ENCODE peak calls at places on chromosomes 4 and X, in seven cellular contexts. One of them, this sample, is unnamed.

GRCh38 chrX:11180571-11180970 is 69.4 kb downstream of the HCCS start:
- DNase-seq in cardiac muscle cell: no peak
- DNase-seq in lung: no peak
- DNase-seq in transverse colon: no peak
- DNase-seq in neuronal stem cell: no peak
- DNase-seq in fibroblast of mammary gland: peak
- DNase-seq in left ventricle myocardium inferior: no peak
- DNase-seq in this sample: no peak

GRCh38 chr4:108172231-108172779 is 3.6 kb upstream of the LEF1 start:
- DNase-seq in fibroblast of mammary gland: no peak
- DNase-seq in neuronal stem cell: peak
- DNase-seq in cardiac muscle cell: peak
- DNase-seq in left ventricle myocardium inferior: no peak
- DNase-seq in lung: no peak
- DNase-seq in transverse colon: peak
- DNase-seq in this sample: no peak

GRCh38 chrX:65596270-65596669 is 61.7 kb upstream of the LAS1L start:
- DNase-seq in transverse colon: peak
- DNase-seq in fibroblast of mammary gland: peak
- DNase-seq in cardiac muscle cell: peak
- DNase-seq in left ventricle myocardium inferior: no peak
- DNase-seq in neuronal stem cell: no peak
- DNase-seq in lung: no peak
- DNase-seq in this sample: peak

GRCh38 chr4:183220246-183220645 is 99.8 kb downstream of the CLDN22 start:
- DNase-seq in lung: no peak
- DNase-seq in transverse colon: no peak
- DNase-seq in neuronal stem cell: no peak
- DNase-seq in cardiac muscle cell: no peak
- DNase-seq in left ventricle myocardium inferior: no peak
- DNase-seq in fibroblast of mammary gland: no peak
- DNase-seq in this sample: no peak

GRCh38 chr4:56728512-56728911 is 47.4 kb upstream of the HOPX start:
- DNase-seq in neuronal stem cell: no peak
- DNase-seq in lung: peak
- DNase-seq in cardiac muscle cell: peak
- DNase-seq in transverse colon: peak
- DNase-seq in fibroblast of mammary gland: peak
- DNase-seq in left ventricle myocardium inferior: peak
- DNase-seq in this sample: peak

GRCh38 chrX:63283331-63283730 is 67.8 kb downstream of the SPIN4 start:
- DNase-seq in fibroblast of mammary gland: no peak
- DNase-seq in transverse colon: no peak
- DNase-seq in cardiac muscle cell: no peak
- DNase-seq in lung: no peak
- DNase-seq in left ventricle myocardium inferior: no peak
- DNase-seq in neuronal stem cell: no peak
- DNase-seq in this sample: no peak

GRCh38 chrX:41921492-41922124 is 1.7 kb downstream of the CASK start:
- DNase-seq in lung: no peak
- DNase-seq in fibroblast of mammary gland: peak
- DNase-seq in neuronal stem cell: no peak
- DNase-seq in cardiac muscle cell: peak
- DNase-seq in left ventricle myocardium inferior: no peak
- DNase-seq in transverse colon: no peak
- DNase-seq in this sample: peak

GRCh38 chr4:5990446-5991160 is 27.6 kb downstream of the C4orf50 start:
- DNase-seq in neuronal stem cell: no peak
- DNase-seq in lung: no peak
- DNase-seq in transverse colon: no peak
- DNase-seq in left ventricle myocardium inferior: no peak
- DNase-seq in fibroblast of mammary gland: no peak
- DNase-seq in cardiac muscle cell: no peak
- DNase-seq in this sample: no peak

GRCh38 chr4:175916636-175917351 is 104.7 kb upstream of the GPM6A start:
- DNase-seq in lung: no peak
- DNase-seq in fibroblast of mammary gland: no peak
- DNase-seq in cardiac muscle cell: no peak
- DNase-seq in left ventricle myocardium inferior: no peak
- DNase-seq in neuronal stem cell: no peak
- DNase-seq in transverse colon: no peak
- DNase-seq in this sample: no peak

GRCh38 chrX:1419545-1420355 is 27.8 kb upstream of the SLC25A6 start:
- DNase-seq in cardiac muscle cell: no peak
- DNase-seq in neuronal stem cell: no peak
- DNase-seq in lung: no peak
- DNase-seq in transverse colon: no peak
- DNase-seq in left ventricle myocardium inferior: no peak
- DNase-seq in fibroblast of mammary gland: no peak
- DNase-seq in this sample: no peak

GRCh38 chr4:2799444-2799911 is 6.6 kb downstream of the SH3BP2 start:
- DNase-seq in fibroblast of mammary gland: no peak
- DNase-seq in left ventricle myocardium inferior: peak
- DNase-seq in cardiac muscle cell: no peak
- DNase-seq in lung: no peak
- DNase-seq in transverse colon: peak
- DNase-seq in neuronal stem cell: no peak
- DNase-seq in this sample: no peak

GRCh38 chr4:145045180-145045579 is 52.8 kb downstream of the ANAPC10 start:
- DNase-seq in fibroblast of mammary gland: no peak
- DNase-seq in cardiac muscle cell: no peak
- DNase-seq in transverse colon: no peak
- DNase-seq in neuronal stem cell: no peak
- DNase-seq in left ventricle myocardium inferior: no peak
- DNase-seq in lung: no peak
- DNase-seq in this sample: no peak

GRCh38 chrX:70755850-70756249 is 152.7 kb downstream of the TEX11 start:
- DNase-seq in cardiac muscle cell: no peak
- DNase-seq in lung: no peak
- DNase-seq in left ventricle myocardium inferior: no peak
- DNase-seq in neuronal stem cell: no peak
- DNase-seq in transverse colon: no peak
- DNase-seq in fibroblast of mammary gland: no peak
- DNase-seq in this sample: no peak

GRCh38 chr4:105122334-105122733 is 24.3 kb upstream of the TET2 start:
- DNase-seq in fibroblast of mammary gland: no peak
- DNase-seq in neuronal stem cell: peak
- DNase-seq in transverse colon: no peak
- DNase-seq in lung: no peak
- DNase-seq in cardiac muscle cell: peak
- DNase-seq in left ventricle myocardium inferior: no peak
- DNase-seq in this sample: peak

GRCh38 chr4:148779771-148780170 is 337.6 kb upstream of the NR3C2 start:
- DNase-seq in transverse colon: peak
- DNase-seq in cardiac muscle cell: no peak
- DNase-seq in fibroblast of mammary gland: no peak
- DNase-seq in lung: no peak
- DNase-seq in neuronal stem cell: no peak
- DNase-seq in left ventricle myocardium inferior: no peak
- DNase-seq in this sample: no peak

GRCh38 chr4:128302775-128303174 is 15.2 kb upstream of the PGRMC2 start:
- DNase-seq in lung: no peak
- DNase-seq in cardiac muscle cell: no peak
- DNase-seq in neuronal stem cell: no peak
- DNase-seq in left ventricle myocardium inferior: no peak
- DNase-seq in transverse colon: no peak
- DNase-seq in fibroblast of mammary gland: peak
- DNase-seq in this sample: peak

GRCh38 chrX:71935542-71935941 is 24.9 kb downstream of the NHSL2 start:
- DNase-seq in neuronal stem cell: peak
- DNase-seq in cardiac muscle cell: no peak
- DNase-seq in left ventricle myocardium inferior: no peak
- DNase-seq in lung: no peak
- DNase-seq in transverse colon: no peak
- DNase-seq in fibroblast of mammary gland: no peak
- DNase-seq in this sample: no peak

GRCh38 chr4:145945431-145946155 is 7.0 kb upstream of the ZNF827 start:
- DNase-seq in neuronal stem cell: no peak
- DNase-seq in transverse colon: no peak
- DNase-seq in fibroblast of mammary gland: peak
- DNase-seq in left ventricle myocardium inferior: no peak
- DNase-seq in lung: no peak
- DNase-seq in cardiac muscle cell: no peak
- DNase-seq in this sample: no peak

GRCh38 chr4:118167306-118167705 is 133.0 kb downstream of the NDST3 start:
- DNase-seq in lung: no peak
- DNase-seq in fibroblast of mammary gland: no peak
- DNase-seq in left ventricle myocardium inferior: no peak
- DNase-seq in transverse colon: no peak
- DNase-seq in neuronal stem cell: no peak
- DNase-seq in cardiac muscle cell: no peak
- DNase-seq in this sample: no peak

DNA sequence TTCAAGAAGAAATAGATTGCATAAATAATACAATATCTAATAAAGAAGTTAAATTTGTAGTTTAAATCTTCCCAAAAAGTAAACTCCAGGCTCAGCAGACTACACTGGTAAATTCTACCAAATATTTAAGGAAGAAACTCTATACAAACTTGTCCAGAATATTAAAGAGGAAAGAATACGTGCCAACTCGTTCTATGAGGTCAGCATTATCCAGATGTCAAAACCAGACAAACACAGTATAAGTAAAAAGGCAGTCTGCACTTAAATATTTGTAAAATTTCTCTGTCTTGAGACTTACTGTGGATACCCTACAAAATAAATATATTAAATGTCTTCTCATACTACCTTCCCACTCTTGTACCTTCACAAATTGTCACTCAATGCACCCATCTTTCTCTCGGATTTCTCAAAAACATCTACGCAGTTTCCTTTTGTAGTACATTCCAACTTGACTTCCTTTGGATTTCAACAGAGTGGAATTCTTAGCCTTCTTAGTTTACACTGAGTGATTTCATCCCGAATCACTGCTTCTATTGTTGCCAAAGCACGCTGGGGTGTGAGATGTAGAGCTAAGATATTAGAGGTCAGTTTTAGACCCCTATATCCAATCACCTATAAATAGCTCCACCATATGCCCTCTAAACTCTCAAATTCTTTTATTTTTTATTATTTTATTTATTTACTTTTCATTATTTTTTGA is 71.6 kb upstream of the MAB21L2 start:
- DNase-seq in cardiac muscle cell: peak
- DNase-seq in neuronal stem cell: peak
- DNase-seq in left ventricle myocardium inferior: no peak
- DNase-seq in transverse colon: no peak
- DNase-seq in lung: no peak
- DNase-seq in fibroblast of mammary gland: peak
- DNase-seq in this sample: peak
- H3K4me3 ChIP-seq in cardiac muscle cell: no peak
- H3K4me3 ChIP-seq in neuronal stem cell: no peak
- H3K4me3 ChIP-seq in left ventricle myocardium inferior: peak
- H3K4me3 ChIP-seq in transverse colon: no peak
- H3K4me3 ChIP-seq in lung: no peak
- H3K4me3 ChIP-seq in fibroblast of mammary gland: peak
- H3K4me3 ChIP-seq in this sample: peak

GRCh38 chrX:107827137-107827831 is 1.6 kb downstream of the MID2 start:
- DNase-seq in neuronal stem cell: no peak
- DNase-seq in cardiac muscle cell: peak
- DNase-seq in fibroblast of mammary gland: peak
- DNase-seq in lung: no peak
- DNase-seq in transverse colon: no peak
- DNase-seq in left ventricle myocardium inferior: no peak
- DNase-seq in this sample: peak

GRCh38 chrX:107826286-107827136 is 845 bp downstream of the MID2 start:
- DNase-seq in transverse colon: peak
- DNase-seq in fibroblast of mammary gland: peak
- DNase-seq in cardiac muscle cell: peak
- DNase-seq in lung: no peak
- DNase-seq in neuronal stem cell: peak
- DNase-seq in left ventricle myocardium inferior: peak
- DNase-seq in this sample: peak

GRCh38 chrX:107825698-107826285 is at the start of gene MID2:
- DNase-seq in lung: peak
- DNase-seq in fibroblast of mammary gland: peak
- DNase-seq in neuronal stem cell: peak
- DNase-seq in cardiac muscle cell: peak
- DNase-seq in left ventricle myocardium inferior: peak
- DNase-seq in transverse colon: peak
- DNase-seq in this sample: peak

GRCh38 chrX:107829880-107830279 is 4.2 kb downstream of the MID2 start:
- DNase-seq in transverse colon: no peak
- DNase-seq in left ventricle myocardium inferior: no peak
- DNase-seq in cardiac muscle cell: no peak
- DNase-seq in fibroblast of mammary gland: no peak
- DNase-seq in neuronal stem cell: no peak
- DNase-seq in lung: no peak
- DNase-seq in this sample: no peak

GRCh38 chrX:107827852-107828251 is 2.2 kb downstream of the MID2 start:
- DNase-seq in neuronal stem cell: no peak
- DNase-seq in fibroblast of mammary gland: peak
- DNase-seq in transverse colon: no peak
- DNase-seq in left ventricle myocardium inferior: no peak
- DNase-seq in cardiac muscle cell: no peak
- DNase-seq in lung: no peak
- DNase-seq in this sample: no peak
- H3K4me3 ChIP-seq in neuronal stem cell: no peak
- H3K4me3 ChIP-seq in fibroblast of mammary gland: no peak
- H3K4me3 ChIP-seq in transverse colon: no peak
- H3K4me3 ChIP-seq in left ventricle myocardium inferior: no peak
- H3K4me3 ChIP-seq in cardiac muscle cell: no peak
- H3K4me3 ChIP-seq in lung: no peak
- H3K4me3 ChIP-seq in this sample: peak

GRCh38 chrX:48474581-48474980 is 1.4 kb upstream of the FTSJ1 start:
- DNase-seq in left ventricle myocardium inferior: no peak
- DNase-seq in lung: no peak
- DNase-seq in neuronal stem cell: no peak
- DNase-seq in transverse colon: no peak
- DNase-seq in fibroblast of mammary gland: no peak
- DNase-seq in cardiac muscle cell: no peak
- DNase-seq in this sample: no peak
- H3K4me3 ChIP-seq in left ventricle myocardium inferior: no peak
- H3K4me3 ChIP-seq in lung: no peak
- H3K4me3 ChIP-seq in neuronal stem cell: no peak
- H3K4me3 ChIP-seq in transverse colon: no peak
- H3K4me3 ChIP-seq in fibroblast of mammary gland: no peak
- H3K4me3 ChIP-seq in cardiac muscle cell: no peak
- H3K4me3 ChIP-seq in this sample: no peak

GRCh38 chrX:153520286-153520917 is 3.0 kb downstream of the ATP2B3 start:
- DNase-seq in neuronal stem cell: no peak
- DNase-seq in left ventricle myocardium inferior: no peak
- DNase-seq in lung: no peak
- DNase-seq in fibroblast of mammary gland: no peak
- DNase-seq in transverse colon: no peak
- DNase-seq in cardiac muscle cell: no peak
- DNase-seq in this sample: no peak

GRCh38 chrX:153519569-153520285 is 2.3 kb downstream of the ATP2B3 start:
- DNase-seq in left ventricle myocardium inferior: no peak
- DNase-seq in fibroblast of mammary gland: peak
- DNase-seq in cardiac muscle cell: no peak
- DNase-seq in lung: no peak
- DNase-seq in neuronal stem cell: no peak
- DNase-seq in transverse colon: no peak
- DNase-seq in this sample: peak

GRCh38 chrX:153516055-153516454 is 1.4 kb upstream of the ATP2B3 start:
- DNase-seq in cardiac muscle cell: no peak
- DNase-seq in fibroblast of mammary gland: no peak
- DNase-seq in neuronal stem cell: no peak
- DNase-seq in transverse colon: no peak
- DNase-seq in left ventricle myocardium inferior: no peak
- DNase-seq in lung: no peak
- DNase-seq in this sample: no peak

GRCh38 chrX:153517421-153517820 is at the start of gene ATP2B3:
- DNase-seq in neuronal stem cell: no peak
- DNase-seq in transverse colon: no peak
- DNase-seq in cardiac muscle cell: no peak
- DNase-seq in left ventricle myocardium inferior: no peak
- DNase-seq in lung: no peak
- DNase-seq in fibroblast of mammary gland: no peak
- DNase-seq in this sample: no peak

GRCh38 chrX:153517941-153518834 is 746 bp downstream of the ATP2B3 start:
- DNase-seq in neuronal stem cell: no peak
- DNase-seq in lung: no peak
- DNase-seq in transverse colon: no peak
- DNase-seq in fibroblast of mammary gland: no peak
- DNase-seq in left ventricle myocardium inferior: no peak
- DNase-seq in cardiac muscle cell: no peak
- DNase-seq in this sample: no peak
- H3K4me3 ChIP-seq in neuronal stem cell: peak
- H3K4me3 ChIP-seq in lung: no peak
- H3K4me3 ChIP-seq in transverse colon: no peak
- H3K4me3 ChIP-seq in fibroblast of mammary gland: no peak
- H3K4me3 ChIP-seq in left ventricle myocardium inferior: no peak
- H3K4me3 ChIP-seq in cardiac muscle cell: peak
- H3K4me3 ChIP-seq in this sample: no peak